ENCODE peak calls at places on chromosome 6, in six cellular contexts. One of them, this sample, is unnamed.

GRCh38 chr6:167974644-167975344 is 22.7 kb upstream of the KIF25 start:
- DNase-seq in activated CD4-positive, alpha-beta T cell treated with anti-CD3 and anti-CD28 coated beads, Interleukin-2, amount 50 U/mL, for 24 hours: no peak
- DNase-seq in mesenchymal stem cell: no peak
- DNase-seq in DMS153: no peak
- DNase-seq in activated T-cell treated with anti-CD3 and anti-CD28 coated beads for 24 hours: no peak
- DNase-seq in MV-4-11: no peak
- DNase-seq in this sample: no peak

GRCh38 chr6:81485395-81485794 is 267.1 kb downstream of the TENT5A start:
- DNase-seq in activated CD4-positive, alpha-beta T cell treated with anti-CD3 and anti-CD28 coated beads, Interleukin-2, amount 50 U/mL, for 24 hours: no peak
- DNase-seq in mesenchymal stem cell: no peak
- DNase-seq in DMS153: no peak
- DNase-seq in activated T-cell treated with anti-CD3 and anti-CD28 coated beads for 24 hours: no peak
- DNase-seq in MV-4-11: no peak
- DNase-seq in this sample: no peak

GRCh38 chr6:28525496-28526039 is at the start of gene GPX5:
- DNase-seq in activated CD4-positive, alpha-beta T cell treated with anti-CD3 and anti-CD28 coated beads, Interleukin-2, amount 50 U/mL, for 24 hours: no peak
- DNase-seq in mesenchymal stem cell: peak; percentile 14
- DNase-seq in DMS153: no peak
- DNase-seq in activated T-cell treated with anti-CD3 and anti-CD28 coated beads for 24 hours: no peak
- DNase-seq in MV-4-11: peak; percentile 9
- DNase-seq in this sample: peak; percentile 45

GRCh38 chr6:75118925-75119515 is 86.8 kb downstream of the COL12A1 start:
- DNase-seq in activated CD4-positive, alpha-beta T cell treated with anti-CD3 and anti-CD28 coated beads, Interleukin-2, amount 50 U/mL, for 24 hours: no peak
- DNase-seq in mesenchymal stem cell: no peak
- DNase-seq in DMS153: no peak
- DNase-seq in activated T-cell treated with anti-CD3 and anti-CD28 coated beads for 24 hours: no peak
- DNase-seq in MV-4-11: no peak
- DNase-seq in this sample: no peak

GRCh38 chr6:85923013-85923430 is 280.3 kb upstream of the SYNCRIP start:
- DNase-seq in activated CD4-positive, alpha-beta T cell treated with anti-CD3 and anti-CD28 coated beads, Interleukin-2, amount 50 U/mL, for 24 hours: no peak
- DNase-seq in mesenchymal stem cell: peak; percentile 37
- DNase-seq in DMS153: peak; percentile 58
- DNase-seq in activated T-cell treated with anti-CD3 and anti-CD28 coated beads for 24 hours: no peak
- DNase-seq in MV-4-11: peak; percentile 55
- DNase-seq in this sample: no peak

GRCh38 chr6:125747589-125748533 is 1.6 kb upstream of the HEY2 start:
- DNase-seq in activated CD4-positive, alpha-beta T cell treated with anti-CD3 and anti-CD28 coated beads, Interleukin-2, amount 50 U/mL, for 24 hours: no peak
- DNase-seq in mesenchymal stem cell: peak; percentile 59
- DNase-seq in DMS153: peak; percentile 52
- DNase-seq in activated T-cell treated with anti-CD3 and anti-CD28 coated beads for 24 hours: no peak
- DNase-seq in MV-4-11: no peak
- DNase-seq in this sample: no peak

GRCh38 chr6:85552652-85553051 is 41.0 kb downstream of the SNX14 start:
- DNase-seq in activated CD4-positive, alpha-beta T cell treated with anti-CD3 and anti-CD28 coated beads, Interleukin-2, amount 50 U/mL, for 24 hours: no peak
- DNase-seq in mesenchymal stem cell: no peak
- DNase-seq in DMS153: no peak
- DNase-seq in activated T-cell treated with anti-CD3 and anti-CD28 coated beads for 24 hours: no peak
- DNase-seq in MV-4-11: no peak
- DNase-seq in this sample: no peak

GRCh38 chr6:27553123-27553904 is 80.4 kb upstream of the ZNF184 start:
- DNase-seq in activated CD4-positive, alpha-beta T cell treated with anti-CD3 and anti-CD28 coated beads, Interleukin-2, amount 50 U/mL, for 24 hours: peak; percentile 16
- DNase-seq in mesenchymal stem cell: peak; percentile 51
- DNase-seq in DMS153: no peak
- DNase-seq in activated T-cell treated with anti-CD3 and anti-CD28 coated beads for 24 hours: peak; percentile 29
- DNase-seq in MV-4-11: no peak
- DNase-seq in this sample: no peak

GRCh38 chr6:155493694-155494143 is 38.1 kb upstream of the NOX3 start:
- DNase-seq in activated CD4-positive, alpha-beta T cell treated with anti-CD3 and anti-CD28 coated beads, Interleukin-2, amount 50 U/mL, for 24 hours: peak; percentile 30
- DNase-seq in mesenchymal stem cell: peak; percentile 99
- DNase-seq in DMS153: no peak
- DNase-seq in activated T-cell treated with anti-CD3 and anti-CD28 coated beads for 24 hours: no peak
- DNase-seq in MV-4-11: peak; percentile 96
- DNase-seq in this sample: no peak

GRCh38 chr6:165825416-165825815 is 162.4 kb upstream of the PDE10A start:
- DNase-seq in activated CD4-positive, alpha-beta T cell treated with anti-CD3 and anti-CD28 coated beads, Interleukin-2, amount 50 U/mL, for 24 hours: no peak
- DNase-seq in mesenchymal stem cell: no peak
- DNase-seq in DMS153: no peak
- DNase-seq in activated T-cell treated with anti-CD3 and anti-CD28 coated beads for 24 hours: no peak
- DNase-seq in MV-4-11: no peak
- DNase-seq in this sample: no peak

GRCh38 chr6:90469906-90470305 is 117.0 kb downstream of the MAP3K7 start:
- DNase-seq in activated CD4-positive, alpha-beta T cell treated with anti-CD3 and anti-CD28 coated beads, Interleukin-2, amount 50 U/mL, for 24 hours: no peak
- DNase-seq in mesenchymal stem cell: no peak
- DNase-seq in DMS153: no peak
- DNase-seq in activated T-cell treated with anti-CD3 and anti-CD28 coated beads for 24 hours: no peak
- DNase-seq in MV-4-11: no peak
- DNase-seq in this sample: no peak

GRCh38 chr6:15423286-15423957 is 177.6 kb downstream of the JARID2 start:
- DNase-seq in activated CD4-positive, alpha-beta T cell treated with anti-CD3 and anti-CD28 coated beads, Interleukin-2, amount 50 U/mL, for 24 hours: no peak
- DNase-seq in mesenchymal stem cell: no peak
- DNase-seq in DMS153: no peak
- DNase-seq in activated T-cell treated with anti-CD3 and anti-CD28 coated beads for 24 hours: no peak
- DNase-seq in MV-4-11: peak; percentile 55
- DNase-seq in this sample: no peak

GRCh38 chr6:140441256-140441655 is 1066.8 kb upstream of the CITED2 start:
- DNase-seq in activated CD4-positive, alpha-beta T cell treated with anti-CD3 and anti-CD28 coated beads, Interleukin-2, amount 50 U/mL, for 24 hours: no peak
- DNase-seq in mesenchymal stem cell: peak; percentile 83
- DNase-seq in DMS153: no peak
- DNase-seq in activated T-cell treated with anti-CD3 and anti-CD28 coated beads for 24 hours: no peak
- DNase-seq in MV-4-11: peak; percentile 32
- DNase-seq in this sample: no peak

GRCh38 chr6:148565931-148566663 is 180.7 kb upstream of the UST start:
- DNase-seq in activated CD4-positive, alpha-beta T cell treated with anti-CD3 and anti-CD28 coated beads, Interleukin-2, amount 50 U/mL, for 24 hours: no peak
- DNase-seq in mesenchymal stem cell: peak; percentile 89
- DNase-seq in DMS153: no peak
- DNase-seq in activated T-cell treated with anti-CD3 and anti-CD28 coated beads for 24 hours: no peak
- DNase-seq in MV-4-11: peak; percentile 93
- DNase-seq in this sample: no peak

GRCh38 chr6:40950986-40951730 is 87.9 kb downstream of the UNC5CL start:
- DNase-seq in activated CD4-positive, alpha-beta T cell treated with anti-CD3 and anti-CD28 coated beads, Interleukin-2, amount 50 U/mL, for 24 hours: no peak
- DNase-seq in mesenchymal stem cell: no peak
- DNase-seq in DMS153: no peak
- DNase-seq in activated T-cell treated with anti-CD3 and anti-CD28 coated beads for 24 hours: no peak
- DNase-seq in MV-4-11: no peak
- DNase-seq in this sample: no peak

GRCh38 chr6:39904946-39905639 is 29.2 kb downstream of the MOCS1 start:
- DNase-seq in activated CD4-positive, alpha-beta T cell treated with anti-CD3 and anti-CD28 coated beads, Interleukin-2, amount 50 U/mL, for 24 hours: no peak
- DNase-seq in mesenchymal stem cell: no peak
- DNase-seq in DMS153: no peak
- DNase-seq in activated T-cell treated with anti-CD3 and anti-CD28 coated beads for 24 hours: no peak
- DNase-seq in MV-4-11: no peak
- DNase-seq in this sample: no peak

GRCh38 chr6:151059612-151060095 is 180.1 kb upstream of the AKAP12 start:
- DNase-seq in activated CD4-positive, alpha-beta T cell treated with anti-CD3 and anti-CD28 coated beads, Interleukin-2, amount 50 U/mL, for 24 hours: no peak
- DNase-seq in mesenchymal stem cell: peak; percentile 87
- DNase-seq in DMS153: no peak
- DNase-seq in activated T-cell treated with anti-CD3 and anti-CD28 coated beads for 24 hours: no peak
- DNase-seq in MV-4-11: peak; percentile 53
- DNase-seq in this sample: no peak

GRCh38 chr6:14436593-14436992 is 319.0 kb downstream of the CD83 start:
- DNase-seq in activated CD4-positive, alpha-beta T cell treated with anti-CD3 and anti-CD28 coated beads, Interleukin-2, amount 50 U/mL, for 24 hours: no peak
- DNase-seq in mesenchymal stem cell: no peak
- DNase-seq in DMS153: no peak
- DNase-seq in activated T-cell treated with anti-CD3 and anti-CD28 coated beads for 24 hours: no peak
- DNase-seq in MV-4-11: no peak
- DNase-seq in this sample: no peak

GRCh38 chr6:37302086-37302686 is 44.2 kb upstream of the TMEM217 start:
- DNase-seq in activated CD4-positive, alpha-beta T cell treated with anti-CD3 and anti-CD28 coated beads, Interleukin-2, amount 50 U/mL, for 24 hours: no peak
- DNase-seq in mesenchymal stem cell: no peak
- DNase-seq in DMS153: no peak
- DNase-seq in activated T-cell treated with anti-CD3 and anti-CD28 coated beads for 24 hours: no peak
- DNase-seq in MV-4-11: peak; percentile 27
- DNase-seq in this sample: no peak

GRCh38 chr6:53066059-53066406 is 829 bp downstream of the FBXO9 start:
- DNase-seq in activated CD4-positive, alpha-beta T cell treated with anti-CD3 and anti-CD28 coated beads, Interleukin-2, amount 50 U/mL, for 24 hours: no peak
- DNase-seq in mesenchymal stem cell: peak; percentile 63
- DNase-seq in DMS153: no peak
- DNase-seq in activated T-cell treated with anti-CD3 and anti-CD28 coated beads for 24 hours: peak; percentile 11
- DNase-seq in MV-4-11: peak; percentile 10
- DNase-seq in this sample: no peak

GRCh38 chr6:137291441-137291840 is 72.3 kb upstream of the IFNGR1 start:
- DNase-seq in activated CD4-positive, alpha-beta T cell treated with anti-CD3 and anti-CD28 coated beads, Interleukin-2, amount 50 U/mL, for 24 hours: no peak
- DNase-seq in mesenchymal stem cell: no peak
- DNase-seq in DMS153: no peak
- DNase-seq in activated T-cell treated with anti-CD3 and anti-CD28 coated beads for 24 hours: no peak
- DNase-seq in MV-4-11: peak; percentile 99
- DNase-seq in this sample: no peak

GRCh38 chr6:120735641-120736040 is 598.6 kb downstream of the TBC1D32 start:
- DNase-seq in activated CD4-positive, alpha-beta T cell treated with anti-CD3 and anti-CD28 coated beads, Interleukin-2, amount 50 U/mL, for 24 hours: no peak
- DNase-seq in mesenchymal stem cell: peak; percentile 25
- DNase-seq in DMS153: no peak
- DNase-seq in activated T-cell treated with anti-CD3 and anti-CD28 coated beads for 24 hours: no peak
- DNase-seq in MV-4-11: no peak
- DNase-seq in this sample: no peak

GRCh38 chr6:38822963-38823362 is 107.9 kb downstream of the DNAH8 start:
- DNase-seq in activated CD4-positive, alpha-beta T cell treated with anti-CD3 and anti-CD28 coated beads, Interleukin-2, amount 50 U/mL, for 24 hours: no peak
- DNase-seq in mesenchymal stem cell: no peak
- DNase-seq in DMS153: no peak
- DNase-seq in activated T-cell treated with anti-CD3 and anti-CD28 coated beads for 24 hours: no peak
- DNase-seq in MV-4-11: no peak
- DNase-seq in this sample: no peak

GRCh38 chr6:13787146-13787545 is 27.2 kb downstream of the MCUR1 start:
- DNase-seq in activated CD4-positive, alpha-beta T cell treated with anti-CD3 and anti-CD28 coated beads, Interleukin-2, amount 50 U/mL, for 24 hours: peak; percentile 38
- DNase-seq in mesenchymal stem cell: peak; percentile 41
- DNase-seq in DMS153: no peak
- DNase-seq in activated T-cell treated with anti-CD3 and anti-CD28 coated beads for 24 hours: no peak
- DNase-seq in MV-4-11: no peak
- DNase-seq in this sample: no peak

GRCh38 chr6:120202878-120203277 is 853.3 kb upstream of the MAN1A1 start:
- DNase-seq in activated CD4-positive, alpha-beta T cell treated with anti-CD3 and anti-CD28 coated beads, Interleukin-2, amount 50 U/mL, for 24 hours: no peak
- DNase-seq in mesenchymal stem cell: no peak
- DNase-seq in DMS153: no peak
- DNase-seq in activated T-cell treated with anti-CD3 and anti-CD28 coated beads for 24 hours: no peak
- DNase-seq in MV-4-11: no peak
- DNase-seq in this sample: no peak

GRCh38 chr6:1797801-1798200 is 188.1 kb downstream of the FOXC1 start:
- DNase-seq in activated CD4-positive, alpha-beta T cell treated with anti-CD3 and anti-CD28 coated beads, Interleukin-2, amount 50 U/mL, for 24 hours: no peak
- DNase-seq in mesenchymal stem cell: peak; percentile 8
- DNase-seq in DMS153: no peak
- DNase-seq in activated T-cell treated with anti-CD3 and anti-CD28 coated beads for 24 hours: no peak
- DNase-seq in MV-4-11: no peak
- DNase-seq in this sample: no peak

GRCh38 chr6:70398783-70399730 is 14.3 kb upstream of the FAM135A start:
- DNase-seq in activated CD4-positive, alpha-beta T cell treated with anti-CD3 and anti-CD28 coated beads, Interleukin-2, amount 50 U/mL, for 24 hours: no peak
- DNase-seq in mesenchymal stem cell: peak; percentile 60
- DNase-seq in DMS153: peak; percentile 49
- DNase-seq in activated T-cell treated with anti-CD3 and anti-CD28 coated beads for 24 hours: no peak
- DNase-seq in MV-4-11: no peak
- DNase-seq in this sample: no peak

GRCh38 chr6:56250266-56250665 is 2.9 kb upstream of the COL21A1 start:
- DNase-seq in activated CD4-positive, alpha-beta T cell treated with anti-CD3 and anti-CD28 coated beads, Interleukin-2, amount 50 U/mL, for 24 hours: no peak
- DNase-seq in mesenchymal stem cell: peak; percentile 62
- DNase-seq in DMS153: no peak
- DNase-seq in activated T-cell treated with anti-CD3 and anti-CD28 coated beads for 24 hours: no peak
- DNase-seq in MV-4-11: peak; percentile 27
- DNase-seq in this sample: no peak